ENCODE peak calls at places on chromosomes 5 and 9, in ten cellular contexts. One of them, this sample, is unnamed.
A peak's percentile ranks its signal among the peaks of the same experiment; 100 is the strongest.

GRCh38 chr5:97135868-97136267 is 6.5 kb downstream of the LIX1 start:
- DNase-seq in pancreas: no peak
- DNase-seq in bronchial epithelial cell: no peak
- DNase-seq in K562: no peak
- DNase-seq in PC-3: no peak
- DNase-seq in skeletal muscle cell: no peak
- DNase-seq in dorsolateral prefrontal cortex: no peak
- DNase-seq in left lung: no peak
- DNase-seq in foreskin fibroblast: no peak
- DNase-seq in cardiac muscle cell: no peak
- DNase-seq in this sample: no peak

GRCh38 chr9:127904518-127904887 is 5.1 kb upstream of the ST6GALNAC6 start:
- DNase-seq in dorsolateral prefrontal cortex: no peak
- DNase-seq in PC-3: no peak
- DNase-seq in cardiac muscle cell: peak; percentile 77
- DNase-seq in foreskin fibroblast: no peak
- DNase-seq in skeletal muscle cell: no peak
- DNase-seq in pancreas: peak; percentile 68
- DNase-seq in bronchial epithelial cell: peak; percentile 50
- DNase-seq in left lung: no peak
- DNase-seq in K562: no peak
- DNase-seq in this sample: no peak

GRCh38 chr5:69217154-69217731 is 17.4 kb upstream of the CDK7 start:
- DNase-seq in cardiac muscle cell: no peak
- DNase-seq in dorsolateral prefrontal cortex: no peak
- DNase-seq in skeletal muscle cell: no peak
- DNase-seq in pancreas: no peak
- DNase-seq in bronchial epithelial cell: no peak
- DNase-seq in foreskin fibroblast: no peak
- DNase-seq in K562: peak; percentile 98
- DNase-seq in left lung: no peak
- DNase-seq in PC-3: no peak
- DNase-seq in this sample: no peak

GRCh38 chr5:36396640-36397039 is 94.9 kb upstream of the RANBP3L start:
- DNase-seq in dorsolateral prefrontal cortex: no peak
- DNase-seq in cardiac muscle cell: no peak
- DNase-seq in bronchial epithelial cell: no peak
- DNase-seq in pancreas: no peak
- DNase-seq in left lung: no peak
- DNase-seq in skeletal muscle cell: no peak
- DNase-seq in PC-3: peak; percentile 23
- DNase-seq in K562: no peak
- DNase-seq in foreskin fibroblast: no peak
- DNase-seq in this sample: no peak

GRCh38 chr5:151897896-151898295 is 26.8 kb downstream of the GLRA1 start:
- DNase-seq in left lung: no peak
- DNase-seq in K562: no peak
- DNase-seq in dorsolateral prefrontal cortex: no peak
- DNase-seq in PC-3: no peak
- DNase-seq in bronchial epithelial cell: peak; percentile 16
- DNase-seq in cardiac muscle cell: no peak
- DNase-seq in skeletal muscle cell: no peak
- DNase-seq in pancreas: no peak
- DNase-seq in foreskin fibroblast: no peak
- DNase-seq in this sample: no peak

GRCh38 chr5:133405275-133406034 is 206.9 kb downstream of the FSTL4 start:
- DNase-seq in cardiac muscle cell: no peak
- DNase-seq in left lung: no peak
- DNase-seq in bronchial epithelial cell: no peak
- DNase-seq in skeletal muscle cell: no peak
- DNase-seq in pancreas: no peak
- DNase-seq in dorsolateral prefrontal cortex: no peak
- DNase-seq in PC-3: no peak
- DNase-seq in K562: no peak
- DNase-seq in foreskin fibroblast: no peak
- DNase-seq in this sample: no peak

GRCh38 chr9:129341197-129341990 is 163.3 kb upstream of the IER5L start:
- DNase-seq in foreskin fibroblast: no peak
- DNase-seq in pancreas: no peak
- DNase-seq in cardiac muscle cell: no peak
- DNase-seq in bronchial epithelial cell: no peak
- DNase-seq in K562: no peak
- DNase-seq in skeletal muscle cell: no peak
- DNase-seq in PC-3: no peak
- DNase-seq in dorsolateral prefrontal cortex: no peak
- DNase-seq in left lung: peak; percentile 74
- DNase-seq in this sample: no peak

GRCh38 chr9:134967547-134967930 is 49.8 kb upstream of the FCN1 start:
- DNase-seq in bronchial epithelial cell: no peak
- DNase-seq in pancreas: no peak
- DNase-seq in K562: no peak
- DNase-seq in dorsolateral prefrontal cortex: peak; percentile 46
- DNase-seq in skeletal muscle cell: no peak
- DNase-seq in PC-3: no peak
- DNase-seq in left lung: peak; percentile 57
- DNase-seq in cardiac muscle cell: no peak
- DNase-seq in foreskin fibroblast: peak; percentile 17
- DNase-seq in this sample: no peak

GRCh38 chr5:157564149-157564711 is 11.3 kb downstream of the ADAM19 start:
- DNase-seq in bronchial epithelial cell: no peak
- DNase-seq in K562: no peak
- DNase-seq in PC-3: no peak
- DNase-seq in skeletal muscle cell: no peak
- DNase-seq in pancreas: no peak
- DNase-seq in foreskin fibroblast: no peak
- DNase-seq in left lung: no peak
- DNase-seq in cardiac muscle cell: peak; percentile 70
- DNase-seq in dorsolateral prefrontal cortex: no peak
- DNase-seq in this sample: no peak

GRCh38 chr5:91206734-91207133 is 176.4 kb downstream of the ARRDC3 start:
- DNase-seq in PC-3: peak; percentile 70
- DNase-seq in K562: no peak
- DNase-seq in left lung: no peak
- DNase-seq in pancreas: no peak
- DNase-seq in bronchial epithelial cell: peak; percentile 85
- DNase-seq in foreskin fibroblast: peak; percentile 77
- DNase-seq in cardiac muscle cell: no peak
- DNase-seq in dorsolateral prefrontal cortex: no peak
- DNase-seq in skeletal muscle cell: peak; percentile 43
- DNase-seq in this sample: no peak

GRCh38 chr5:176575066-176575465 is 25.9 kb downstream of the CDHR2 start:
- DNase-seq in cardiac muscle cell: no peak
- DNase-seq in PC-3: no peak
- DNase-seq in skeletal muscle cell: no peak
- DNase-seq in pancreas: no peak
- DNase-seq in bronchial epithelial cell: no peak
- DNase-seq in K562: no peak
- DNase-seq in dorsolateral prefrontal cortex: no peak
- DNase-seq in left lung: no peak
- DNase-seq in foreskin fibroblast: no peak
- DNase-seq in this sample: no peak

GRCh38 chr9:111919875-111920274 is 23.3 kb downstream of the UGCG start:
- DNase-seq in dorsolateral prefrontal cortex: no peak
- DNase-seq in foreskin fibroblast: no peak
- DNase-seq in bronchial epithelial cell: no peak
- DNase-seq in K562: no peak
- DNase-seq in pancreas: no peak
- DNase-seq in left lung: no peak
- DNase-seq in PC-3: no peak
- DNase-seq in skeletal muscle cell: no peak
- DNase-seq in cardiac muscle cell: no peak
- DNase-seq in this sample: no peak
- H3K4me3 ChIP-seq in dorsolateral prefrontal cortex: no peak overlapping the region
- H3K4me3 ChIP-seq in foreskin fibroblast: no peak overlapping the region
- H3K4me3 ChIP-seq in bronchial epithelial cell: no peak overlapping the region
- H3K4me3 ChIP-seq in K562: no peak overlapping the region
- H3K4me3 ChIP-seq in pancreas: no peak overlapping the region
- H3K4me3 ChIP-seq in left lung: no peak overlapping the region
- H3K4me3 ChIP-seq in PC-3: no peak overlapping the region
- H3K4me3 ChIP-seq in skeletal muscle cell: no peak overlapping the region
- H3K4me3 ChIP-seq in cardiac muscle cell: no peak overlapping the region
- H3K4me3 ChIP-seq in this sample: no peak overlapping the region

GRCh38 chr5:115545065-115545882 is 699 bp upstream of the FEM1C start:
- DNase-seq in left lung: no peak
- DNase-seq in cardiac muscle cell: no peak
- DNase-seq in skeletal muscle cell: peak; percentile 29
- DNase-seq in PC-3: no peak
- DNase-seq in pancreas: no peak
- DNase-seq in bronchial epithelial cell: no peak
- DNase-seq in K562: no peak
- DNase-seq in dorsolateral prefrontal cortex: no peak
- DNase-seq in foreskin fibroblast: no peak
- DNase-seq in this sample: no peak
- H3K4me3 ChIP-seq in left lung: peak overlapping the region; percentile 86
- H3K4me3 ChIP-seq in cardiac muscle cell: peak overlapping the region; percentile 7
- H3K4me3 ChIP-seq in skeletal muscle cell: peak overlapping the region; percentile 23
- H3K4me3 ChIP-seq in PC-3: peak overlapping the region; percentile 47
- H3K4me3 ChIP-seq in pancreas: no peak overlapping the region
- H3K4me3 ChIP-seq in bronchial epithelial cell: peak overlapping the region; percentile 12
- H3K4me3 ChIP-seq in K562: peak overlapping the region; percentile 22
- H3K4me3 ChIP-seq in dorsolateral prefrontal cortex: peak overlapping the region; percentile 95
- H3K4me3 ChIP-seq in foreskin fibroblast: peak overlapping the region; percentile 3
- H3K4me3 ChIP-seq in this sample: peak overlapping the region; percentile 22

GRCh38 chr5:135029468-135030122 is 4.4 kb downstream of the PITX1 start:
- DNase-seq in dorsolateral prefrontal cortex: no peak
- DNase-seq in foreskin fibroblast: no peak
- DNase-seq in PC-3: no peak
- DNase-seq in skeletal muscle cell: no peak
- DNase-seq in bronchial epithelial cell: no peak
- DNase-seq in cardiac muscle cell: no peak
- DNase-seq in K562: no peak
- DNase-seq in pancreas: no peak
- DNase-seq in left lung: no peak
- DNase-seq in this sample: no peak

GRCh38 chr5:135030123-135030517 is 3.9 kb downstream of the PITX1 start:
- DNase-seq in K562: no peak
- DNase-seq in left lung: peak; percentile 31
- DNase-seq in skeletal muscle cell: no peak
- DNase-seq in dorsolateral prefrontal cortex: no peak
- DNase-seq in foreskin fibroblast: no peak
- DNase-seq in cardiac muscle cell: no peak
- DNase-seq in PC-3: no peak
- DNase-seq in pancreas: no peak
- DNase-seq in bronchial epithelial cell: no peak
- DNase-seq in this sample: no peak

GRCh38 chr5:135031146-135031812 is 2.7 kb downstream of the PITX1 start:
- DNase-seq in bronchial epithelial cell: no peak
- DNase-seq in PC-3: no peak
- DNase-seq in skeletal muscle cell: no peak
- DNase-seq in K562: no peak
- DNase-seq in dorsolateral prefrontal cortex: no peak
- DNase-seq in cardiac muscle cell: peak; percentile 38
- DNase-seq in foreskin fibroblast: no peak
- DNase-seq in left lung: peak; percentile 76
- DNase-seq in pancreas: no peak
- DNase-seq in this sample: no peak

GRCh38 chr5:135031813-135032612 is 2.0 kb downstream of the PITX1 start:
- DNase-seq in PC-3: peak; percentile 2
- DNase-seq in bronchial epithelial cell: no peak
- DNase-seq in pancreas: no peak
- DNase-seq in left lung: no peak
- DNase-seq in dorsolateral prefrontal cortex: no peak
- DNase-seq in skeletal muscle cell: no peak
- DNase-seq in foreskin fibroblast: no peak
- DNase-seq in cardiac muscle cell: no peak
- DNase-seq in K562: no peak
- DNase-seq in this sample: no peak

GRCh38 chr5:135030691-135031145 is 3.3 kb downstream of the PITX1 start:
- DNase-seq in skeletal muscle cell: no peak
- DNase-seq in left lung: peak; percentile 39
- DNase-seq in pancreas: no peak
- DNase-seq in PC-3: no peak
- DNase-seq in dorsolateral prefrontal cortex: no peak
- DNase-seq in bronchial epithelial cell: no peak
- DNase-seq in foreskin fibroblast: no peak
- DNase-seq in K562: no peak
- DNase-seq in cardiac muscle cell: no peak
- DNase-seq in this sample: no peak
- H3K4me3 ChIP-seq in skeletal muscle cell: peak overlapping the region; percentile 77
- H3K4me3 ChIP-seq in left lung: peak overlapping the region; percentile 22
- H3K4me3 ChIP-seq in pancreas: no peak overlapping the region
- H3K4me3 ChIP-seq in PC-3: no peak overlapping the region
- H3K4me3 ChIP-seq in dorsolateral prefrontal cortex: peak overlapping the region; percentile 25
- H3K4me3 ChIP-seq in bronchial epithelial cell: no peak overlapping the region
- H3K4me3 ChIP-seq in foreskin fibroblast: peak overlapping the region; percentile 81
- H3K4me3 ChIP-seq in K562: no peak overlapping the region
- H3K4me3 ChIP-seq in cardiac muscle cell: no peak overlapping the region
- H3K4me3 ChIP-seq in this sample: peak overlapping the region; percentile 91

GRCh38 chr9:109498195-109499060 is at the start of gene PTPN3:
- DNase-seq in bronchial epithelial cell: peak; percentile 59
- DNase-seq in skeletal muscle cell: no peak
- DNase-seq in cardiac muscle cell: peak; percentile 34
- DNase-seq in pancreas: peak; percentile 45
- DNase-seq in foreskin fibroblast: no peak
- DNase-seq in left lung: peak; percentile 70
- DNase-seq in PC-3: peak; percentile 34
- DNase-seq in dorsolateral prefrontal cortex: no peak
- DNase-seq in K562: no peak
- DNase-seq in this sample: no peak

GRCh38 chr9:109497193-109498165 is 628 bp downstream of the PTPN3 start:
- DNase-seq in K562: no peak
- DNase-seq in cardiac muscle cell: peak; percentile 15
- DNase-seq in pancreas: peak; percentile 52
- DNase-seq in dorsolateral prefrontal cortex: no peak
- DNase-seq in bronchial epithelial cell: peak; percentile 54
- DNase-seq in skeletal muscle cell: no peak
- DNase-seq in foreskin fibroblast: no peak
- DNase-seq in PC-3: peak; percentile 55
- DNase-seq in left lung: no peak
- DNase-seq in this sample: no peak

GRCh38 chr9:109499061-109499630 is 1.0 kb upstream of the PTPN3 start:
- DNase-seq in cardiac muscle cell: no peak
- DNase-seq in left lung: no peak
- DNase-seq in skeletal muscle cell: no peak
- DNase-seq in K562: no peak
- DNase-seq in bronchial epithelial cell: no peak
- DNase-seq in pancreas: no peak
- DNase-seq in dorsolateral prefrontal cortex: no peak
- DNase-seq in PC-3: no peak
- DNase-seq in foreskin fibroblast: no peak
- DNase-seq in this sample: no peak

GRCh38 chr9:109500421-109500974 is 2.4 kb upstream of the PTPN3 start:
- DNase-seq in skeletal muscle cell: no peak
- DNase-seq in cardiac muscle cell: no peak
- DNase-seq in PC-3: no peak
- DNase-seq in K562: no peak
- DNase-seq in dorsolateral prefrontal cortex: no peak
- DNase-seq in bronchial epithelial cell: peak; percentile 61
- DNase-seq in left lung: no peak
- DNase-seq in foreskin fibroblast: no peak
- DNase-seq in pancreas: no peak
- DNase-seq in this sample: no peak

DNA sequence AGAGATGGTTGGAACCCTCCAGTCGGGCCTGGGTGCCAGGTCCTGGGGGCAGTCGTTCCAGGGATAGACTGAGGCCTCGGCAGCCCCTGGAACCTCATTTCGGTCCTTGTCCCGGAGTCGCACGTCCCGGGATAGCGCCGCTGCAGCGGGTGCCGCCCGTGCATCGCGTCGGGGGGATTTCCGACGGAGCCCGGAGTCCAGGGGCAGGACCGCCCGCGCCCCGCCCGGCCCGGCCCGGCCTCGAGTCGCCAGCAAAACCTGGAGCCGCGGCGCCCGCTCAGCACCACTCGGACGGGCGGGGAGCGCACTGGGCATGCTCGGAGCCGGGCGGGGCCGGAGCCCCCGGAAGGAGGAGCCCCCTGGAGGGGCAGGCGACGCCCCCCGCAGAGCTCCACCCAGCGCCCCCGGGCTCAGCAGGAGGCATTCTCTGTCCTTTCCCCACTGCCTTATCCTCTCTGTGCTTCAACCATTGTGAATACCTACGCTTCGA is 1.6 kb upstream of the PTPN3 start:
- DNase-seq in left lung: peak; percentile 89
- DNase-seq in foreskin fibroblast: peak; percentile 17
- DNase-seq in K562: no peak
- DNase-seq in skeletal muscle cell: no peak
- DNase-seq in cardiac muscle cell: peak; percentile 65
- DNase-seq in bronchial epithelial cell: no peak
- DNase-seq in PC-3: peak; percentile 64
- DNase-seq in dorsolateral prefrontal cortex: no peak
- DNase-seq in pancreas: peak; percentile 82
- DNase-seq in this sample: no peak
- H3K4me3 ChIP-seq in left lung: peak overlapping the region; percentile 33
- H3K4me3 ChIP-seq in foreskin fibroblast: peak overlapping the region; percentile 16
- H3K4me3 ChIP-seq in K562: no peak overlapping the region
- H3K4me3 ChIP-seq in skeletal muscle cell: peak overlapping the region; percentile 39
- H3K4me3 ChIP-seq in cardiac muscle cell: peak overlapping the region; percentile 19
- H3K4me3 ChIP-seq in bronchial epithelial cell: peak overlapping the region; percentile 34
- H3K4me3 ChIP-seq in PC-3: peak overlapping the region; percentile 70
- H3K4me3 ChIP-seq in dorsolateral prefrontal cortex: peak overlapping the region; percentile 52
- H3K4me3 ChIP-seq in pancreas: peak overlapping the region; percentile 33
- H3K4me3 ChIP-seq in this sample: no peak overlapping the region